ENCODE peak calls at places on chromosomes 16 and 17, in nine cellular contexts. One of them, this sample, is unnamed.

GRCh38 chr16:81036751-81037350 is 1.2 kb downstream of the ATMIN start:
- DNase-seq in GM23338: no peak
- DNase-seq in suprapubic skin: no peak
- DNase-seq in upper lobe of left lung: no peak
- DNase-seq in Panc1: no peak
- DNase-seq in stomach: no peak
- DNase-seq in transverse colon: no peak
- DNase-seq in H1: no peak
- DNase-seq in sigmoid colon: no peak
- DNase-seq in this sample: no peak

GRCh38 chr17:5584971-5585794 is 874 bp upstream of the NLRP1 start:
- DNase-seq in suprapubic skin: no peak
- DNase-seq in sigmoid colon: no peak
- DNase-seq in GM23338: peak; percentile 23
- DNase-seq in Panc1: no peak
- DNase-seq in H1: no peak
- DNase-seq in stomach: no peak
- DNase-seq in upper lobe of left lung: no peak
- DNase-seq in transverse colon: no peak
- DNase-seq in this sample: no peak

GRCh38 chr17:81512984-81513668 is 527 bp upstream of the ACTG1 start:
- DNase-seq in suprapubic skin: peak; percentile 91
- DNase-seq in transverse colon: peak; percentile 80
- DNase-seq in Panc1: no peak
- DNase-seq in GM23338: peak; percentile 91
- DNase-seq in upper lobe of left lung: peak; percentile 90
- DNase-seq in H1: no peak
- DNase-seq in sigmoid colon: peak; percentile 92
- DNase-seq in stomach: peak; percentile 70
- DNase-seq in this sample: peak; percentile 80

GRCh38 chr17:65191805-65192740 is 54.9 kb downstream of the RGS9 start:
- DNase-seq in stomach: no peak
- DNase-seq in GM23338: no peak
- DNase-seq in upper lobe of left lung: no peak
- DNase-seq in transverse colon: no peak
- DNase-seq in sigmoid colon: no peak
- DNase-seq in suprapubic skin: no peak
- DNase-seq in H1: no peak
- DNase-seq in Panc1: no peak
- DNase-seq in this sample: no peak

GRCh38 chr17:35588196-35588920 is 1.2 kb downstream of the AP2B1 start:
- DNase-seq in upper lobe of left lung: no peak
- DNase-seq in GM23338: peak; percentile 40
- DNase-seq in H1: no peak
- DNase-seq in Panc1: peak; percentile 85
- DNase-seq in suprapubic skin: no peak
- DNase-seq in transverse colon: no peak
- DNase-seq in sigmoid colon: no peak
- DNase-seq in stomach: no peak
- DNase-seq in this sample: no peak

GRCh38 chr17:37124074-37124824 is 175.5 kb downstream of the AATF start:
- DNase-seq in stomach: no peak
- DNase-seq in transverse colon: no peak
- DNase-seq in sigmoid colon: no peak
- DNase-seq in GM23338: no peak
- DNase-seq in suprapubic skin: no peak
- DNase-seq in Panc1: no peak
- DNase-seq in H1: no peak
- DNase-seq in upper lobe of left lung: no peak
- DNase-seq in this sample: no peak

GRCh38 chr17:35684046-35684802 is 47.2 kb upstream of the RASL10B start:
- DNase-seq in upper lobe of left lung: no peak
- DNase-seq in H1: no peak
- DNase-seq in sigmoid colon: no peak
- DNase-seq in suprapubic skin: no peak
- DNase-seq in stomach: no peak
- DNase-seq in Panc1: no peak
- DNase-seq in transverse colon: no peak
- DNase-seq in GM23338: peak; percentile 63
- DNase-seq in this sample: no peak

GRCh38 chr17:9839433-9839832 is 13.7 kb downstream of the GLP2R start:
- DNase-seq in upper lobe of left lung: no peak
- DNase-seq in suprapubic skin: no peak
- DNase-seq in GM23338: peak; percentile 34
- DNase-seq in transverse colon: no peak
- DNase-seq in sigmoid colon: no peak
- DNase-seq in H1: no peak
- DNase-seq in stomach: no peak
- DNase-seq in Panc1: no peak
- DNase-seq in this sample: no peak

GRCh38 chr16:11094838-11095565 is 150.6 kb downstream of the CLEC16A start:
- DNase-seq in transverse colon: no peak
- DNase-seq in stomach: no peak
- DNase-seq in GM23338: no peak
- DNase-seq in sigmoid colon: no peak
- DNase-seq in upper lobe of left lung: no peak
- DNase-seq in Panc1: no peak
- DNase-seq in H1: no peak
- DNase-seq in suprapubic skin: no peak
- DNase-seq in this sample: no peak

GRCh38 chr16:80460988-80461387 is 79.8 kb upstream of the DYNLRB2 start:
- DNase-seq in GM23338: no peak
- DNase-seq in H1: no peak
- DNase-seq in upper lobe of left lung: no peak
- DNase-seq in stomach: no peak
- DNase-seq in transverse colon: no peak
- DNase-seq in suprapubic skin: no peak
- DNase-seq in sigmoid colon: no peak
- DNase-seq in Panc1: no peak
- DNase-seq in this sample: no peak

GRCh38 chr17:27845264-27846041 is 45.1 kb upstream of the NOS2 start:
- DNase-seq in suprapubic skin: no peak
- DNase-seq in transverse colon: peak; percentile 62
- DNase-seq in sigmoid colon: no peak
- DNase-seq in upper lobe of left lung: no peak
- DNase-seq in H1: no peak
- DNase-seq in GM23338: no peak
- DNase-seq in stomach: no peak
- DNase-seq in Panc1: no peak
- DNase-seq in this sample: no peak

GRCh38 chr17:81471804-81472456 is 40.7 kb downstream of the ACTG1 start:
- DNase-seq in upper lobe of left lung: peak; percentile 61
- DNase-seq in GM23338: peak; percentile 72
- DNase-seq in transverse colon: peak; percentile 62
- DNase-seq in H1: no peak
- DNase-seq in suprapubic skin: peak; percentile 94
- DNase-seq in stomach: no peak
- DNase-seq in sigmoid colon: peak; percentile 97
- DNase-seq in Panc1: no peak
- DNase-seq in this sample: peak; percentile 78

GRCh38 chr17:44152875-44153274 is 11.1 kb downstream of the HROB start:
- DNase-seq in H1: no peak
- DNase-seq in transverse colon: no peak
- DNase-seq in upper lobe of left lung: no peak
- DNase-seq in GM23338: no peak
- DNase-seq in suprapubic skin: no peak
- DNase-seq in stomach: no peak
- DNase-seq in Panc1: no peak
- DNase-seq in sigmoid colon: no peak
- DNase-seq in this sample: no peak

GRCh38 chr16:23025692-23026305 is 123.5 kb downstream of the USP31 start:
- DNase-seq in sigmoid colon: no peak
- DNase-seq in Panc1: no peak
- DNase-seq in H1: no peak
- DNase-seq in stomach: no peak
- DNase-seq in GM23338: no peak
- DNase-seq in transverse colon: no peak
- DNase-seq in upper lobe of left lung: no peak
- DNase-seq in suprapubic skin: no peak
- DNase-seq in this sample: no peak

GRCh38 chr17:21549107-21549687 is 143.1 kb upstream of the KCNJ18 start:
- DNase-seq in H1: no peak
- DNase-seq in Panc1: no peak
- DNase-seq in stomach: no peak
- DNase-seq in transverse colon: no peak
- DNase-seq in GM23338: no peak
- DNase-seq in sigmoid colon: no peak
- DNase-seq in suprapubic skin: no peak
- DNase-seq in upper lobe of left lung: no peak
- DNase-seq in this sample: no peak

GRCh38 chr17:49875690-49876089 is 27.8 kb upstream of the TAC4 start:
- DNase-seq in Panc1: no peak
- DNase-seq in GM23338: peak; percentile 57
- DNase-seq in transverse colon: no peak
- DNase-seq in stomach: no peak
- DNase-seq in suprapubic skin: no peak
- DNase-seq in upper lobe of left lung: no peak
- DNase-seq in sigmoid colon: no peak
- DNase-seq in H1: no peak
- DNase-seq in this sample: no peak

GRCh38 chr17:35286120-35286781 is 43.4 kb downstream of the SLFN5 start:
- DNase-seq in H1: no peak
- DNase-seq in stomach: no peak
- DNase-seq in sigmoid colon: no peak
- DNase-seq in GM23338: peak; percentile 27
- DNase-seq in suprapubic skin: no peak
- DNase-seq in upper lobe of left lung: no peak
- DNase-seq in transverse colon: no peak
- DNase-seq in Panc1: no peak
- DNase-seq in this sample: no peak

GRCh38 chr17:14297161-14297851 is 3.6 kb upstream of the HS3ST3B1 start:
- DNase-seq in upper lobe of left lung: peak; percentile 89
- DNase-seq in stomach: peak; percentile 38
- DNase-seq in H1: peak; percentile 87
- DNase-seq in GM23338: peak; percentile 83
- DNase-seq in Panc1: no peak
- DNase-seq in transverse colon: no peak
- DNase-seq in suprapubic skin: no peak
- DNase-seq in sigmoid colon: no peak
- DNase-seq in this sample: no peak

GRCh38 chr17:55693244-55694216 is 29.1 kb downstream of the TMEM100 start:
- DNase-seq in GM23338: no peak
- DNase-seq in transverse colon: peak; percentile 19
- DNase-seq in upper lobe of left lung: no peak
- DNase-seq in sigmoid colon: peak; percentile 77
- DNase-seq in Panc1: no peak
- DNase-seq in suprapubic skin: no peak
- DNase-seq in H1: no peak
- DNase-seq in stomach: peak; percentile 29
- DNase-seq in this sample: no peak

GRCh38 chr17:9444687-9445086 is 130.9 kb downstream of the STX8 start:
- DNase-seq in upper lobe of left lung: no peak
- DNase-seq in sigmoid colon: no peak
- DNase-seq in stomach: no peak
- DNase-seq in H1: no peak
- DNase-seq in suprapubic skin: no peak
- DNase-seq in transverse colon: no peak
- DNase-seq in GM23338: no peak
- DNase-seq in Panc1: no peak
- DNase-seq in this sample: no peak

GRCh38 chr17:48123776-48124388 is 16.3 kb downstream of the SNX11 start:
- DNase-seq in GM23338: no peak
- DNase-seq in Panc1: no peak
- DNase-seq in suprapubic skin: no peak
- DNase-seq in stomach: no peak
- DNase-seq in transverse colon: no peak
- DNase-seq in upper lobe of left lung: no peak
- DNase-seq in sigmoid colon: no peak
- DNase-seq in H1: no peak
- DNase-seq in this sample: no peak

GRCh38 chr16:9102943-9103342 is 11.5 kb downstream of the HAPSTR1 start:
- DNase-seq in stomach: no peak
- DNase-seq in transverse colon: no peak
- DNase-seq in H1: no peak
- DNase-seq in suprapubic skin: no peak
- DNase-seq in Panc1: no peak
- DNase-seq in upper lobe of left lung: no peak
- DNase-seq in sigmoid colon: no peak
- DNase-seq in GM23338: no peak
- DNase-seq in this sample: no peak

GRCh38 chr16:15743657-15744056 is 93.6 kb downstream of the NDE1 start:
- DNase-seq in sigmoid colon: no peak
- DNase-seq in GM23338: no peak
- DNase-seq in upper lobe of left lung: no peak
- DNase-seq in suprapubic skin: no peak
- DNase-seq in transverse colon: no peak
- DNase-seq in Panc1: no peak
- DNase-seq in H1: no peak
- DNase-seq in stomach: no peak
- DNase-seq in this sample: no peak
- TF ChIP-seq POLR2AphosphoS5 in sigmoid colon: no peak
- TF ChIP-seq POLR2AphosphoS5 in GM23338: no peak
- TF ChIP-seq POLR2AphosphoS5 in upper lobe of left lung: no peak
- TF ChIP-seq POLR2AphosphoS5 in suprapubic skin: no peak
- TF ChIP-seq POLR2AphosphoS5 in transverse colon: no peak
- TF ChIP-seq POLR2AphosphoS5 in Panc1: no peak
- TF ChIP-seq POLR2AphosphoS5 in H1: no peak
- TF ChIP-seq POLR2AphosphoS5 in stomach: no peak
- TF ChIP-seq POLR2AphosphoS5 in this sample: no peak

DNA sequence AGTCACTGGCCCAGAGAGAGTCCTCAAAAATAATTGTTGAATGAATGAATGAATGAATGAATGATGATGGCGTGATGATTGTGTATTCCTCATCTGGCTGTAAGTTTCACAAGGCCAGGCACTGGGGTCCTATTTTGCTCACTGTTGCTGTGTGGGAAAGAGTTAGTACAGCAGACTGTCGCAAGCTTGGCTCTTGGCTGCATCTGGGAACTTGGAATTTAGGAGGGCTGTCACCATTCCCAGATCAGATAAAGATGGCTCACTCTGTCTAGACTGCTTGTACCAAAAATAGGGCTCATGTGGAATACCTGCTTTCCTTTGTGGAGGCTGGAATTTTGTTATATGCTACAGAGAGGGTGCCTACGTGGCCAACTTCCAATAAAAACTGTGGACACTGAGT is 530.6 kb downstream of the WWOX start:
- DNase-seq in upper lobe of left lung: no peak
- DNase-seq in GM23338: no peak
- DNase-seq in stomach: no peak
- DNase-seq in suprapubic skin: no peak
- DNase-seq in Panc1: no peak
- DNase-seq in sigmoid colon: no peak
- DNase-seq in transverse colon: no peak
- DNase-seq in H1: no peak
- DNase-seq in this sample: no peak
- H3K36me3 ChIP-seq in upper lobe of left lung: no peaks in the 10 kb centered on the region
- H3K36me3 ChIP-seq in GM23338: no peaks in the 10 kb centered on the region
- H3K36me3 ChIP-seq in stomach: no peaks in the 10 kb centered on the region
- H3K36me3 ChIP-seq in suprapubic skin: no peaks in the 10 kb centered on the region
- H3K36me3 ChIP-seq in Panc1: no peaks in the 10 kb centered on the region
- H3K36me3 ChIP-seq in sigmoid colon: no peaks in the 10 kb centered on the region
- H3K36me3 ChIP-seq in transverse colon: no peaks in the 10 kb centered on the region
- H3K36me3 ChIP-seq in H1: no peaks in the 10 kb centered on the region
- H3K36me3 ChIP-seq in this sample: no peaks in the 10 kb centered on the region

GRCh38 chr17:77540531-77540930 is 399.8 kb downstream of the SEC14L1 start:
- DNase-seq in suprapubic skin: no peak
- DNase-seq in sigmoid colon: no peak
- DNase-seq in Panc1: no peak
- DNase-seq in upper lobe of left lung: peak; percentile 47
- DNase-seq in GM23338: no peak
- DNase-seq in stomach: no peak
- DNase-seq in transverse colon: no peak
- DNase-seq in H1: no peak
- DNase-seq in this sample: no peak
- H3K27me3 ChIP-seq in suprapubic skin: peaks cover 23% of the 10 kb centered on the region
- H3K27me3 ChIP-seq in sigmoid colon: no peaks in the 10 kb centered on the region
- H3K27me3 ChIP-seq in Panc1: peaks cover 5% of the 10 kb centered on the region
- H3K27me3 ChIP-seq in upper lobe of left lung: no peaks in the 10 kb centered on the region
- H3K27me3 ChIP-seq in GM23338: no peaks in the 10 kb centered on the region
- H3K27me3 ChIP-seq in stomach: peaks cover 9% of the 10 kb centered on the region
- H3K27me3 ChIP-seq in transverse colon: peaks cover 14% of the 10 kb centered on the region
- H3K27me3 ChIP-seq in H1: peaks cover 3% of the 10 kb centered on the region
- H3K27me3 ChIP-seq in this sample: no peaks in the 10 kb centered on the region

GRCh38 chr17:1779571-1780074 is 17.8 kb downstream of the SERPINF1 start:
- DNase-seq in GM23338: no peak
- DNase-seq in suprapubic skin: peak; percentile 93
- DNase-seq in sigmoid colon: peak; percentile 93
- DNase-seq in upper lobe of left lung: no peak
- DNase-seq in stomach: peak; percentile 61
- DNase-seq in Panc1: no peak
- DNase-seq in H1: no peak
- DNase-seq in transverse colon: peak; percentile 73
- DNase-seq in this sample: peak; percentile 78
- TF ChIP-seq POLR2AphosphoS5 in GM23338: no peak
- TF ChIP-seq POLR2AphosphoS5 in suprapubic skin: no peak
- TF ChIP-seq POLR2AphosphoS5 in sigmoid colon: no peak
- TF ChIP-seq POLR2AphosphoS5 in upper lobe of left lung: no peak
- TF ChIP-seq POLR2AphosphoS5 in stomach: no peak
- TF ChIP-seq POLR2AphosphoS5 in Panc1: no peak
- TF ChIP-seq POLR2AphosphoS5 in H1: no peak
- TF ChIP-seq POLR2AphosphoS5 in transverse colon: no peak
- TF ChIP-seq POLR2AphosphoS5 in this sample: no peak